ENCODE peak calls at places on chromosomes 11 and 22, in five cellular contexts. C, N, M, L and W are unnamed samples.

GRCh38 chr11:8963569-8964323 is 496 bp downstream of the TMEM9B start:
- DNase-seq in C (no peak), N (peak), L (peak), M (peak), W (peak)

GRCh38 chr22:47064016-47064415 is 301.6 kb downstream of the TBC1D22A start:
- DNase-seq in L (no peak), M (no peak), C (no peak), N (no peak), W (no peak)

GRCh38 chr11:77046060-77046501 is 11.9 kb downstream of the B3GNT6 start:
- DNase-seq in N (peak), M (peak), L (peak), C (peak), W (peak)

GRCh38 chr11:77813256-77813655 is 7.3 kb downstream of the RSF1 start:
- DNase-seq in N (no peak), L (no peak), C (peak), M (no peak), W (no peak)

GRCh38 chr11:94217705-94218104 is 86.7 kb upstream of the IZUMO1R start:
- DNase-seq in C (no peak), M (no peak), N (no peak), L (no peak), W (no peak)

GRCh38 chr22:44026630-44027511 is 2.8 kb downstream of the PARVB start:
- DNase-seq in N (peak), L (peak), C (peak), M (peak), W (no peak)

GRCh38 chr11:134050541-134051383 is 18.1 kb upstream of the JAM3 start:
- DNase-seq in C (peak), M (peak), L (peak), N (peak), W (no peak)

GRCh38 chr11:104968365-104968855 is at the start of gene CASP4:
- DNase-seq in C (peak), L (no peak), M (no peak), N (no peak), W (no peak)

GRCh38 chr11:95230054-95231034 is 658 bp downstream of the SESN3 start:
- DNase-seq in C (peak), M (peak), N (no peak), L (peak), W (no peak)

GRCh38 chr11:120284272-120284671 is 40.8 kb upstream of the TLCD5 start:
- DNase-seq in L (no peak), C (no peak), M (no peak), N (no peak), W (no peak)

GRCh38 chr22:44020981-44021380 is 3.1 kb upstream of the PARVB start:
- DNase-seq in C (no peak), N (no peak), M (no peak), L (no peak), W (no peak)

GRCh38 chr11:72814831-72815618 is 814 bp downstream of the ATG16L2 start:
- DNase-seq in M (peak), N (no peak), L (peak), C (peak), W (no peak)

GRCh38 chr11:128859563-128860441 is 7.3 kb downstream of the KCNJ1 start:
- DNase-seq in L (peak), N (peak), M (peak), C (peak), W (no peak)

GRCh38 chr11:111356660-111357048 is 22.4 kb downstream of the POU2AF1 start:
- DNase-seq in M (no peak), L (no peak), C (no peak), N (no peak), W (no peak)

GRCh38 chr11:64885367-64886286 is 7.2 kb upstream of the EHD1 start:
- DNase-seq in M (no peak), C (peak), L (no peak), N (no peak), W (no peak)

GRCh38 chr11:64887234-64887756 is 8.9 kb upstream of the EHD1 start:
- DNase-seq in C (no peak), L (no peak), M (no peak), N (no peak), W (no peak)

GRCh38 chr11:64888406-64888757 is 10.0 kb upstream of the EHD1 start:
- DNase-seq in C (no peak), N (no peak), L (no peak), M (no peak), W (no peak)

GRCh38 chr11:64888761-64889511 is 10.5 kb upstream of the EHD1 start:
- DNase-seq in N (no peak), C (no peak), M (no peak), L (no peak), W (no peak)

DNA sequence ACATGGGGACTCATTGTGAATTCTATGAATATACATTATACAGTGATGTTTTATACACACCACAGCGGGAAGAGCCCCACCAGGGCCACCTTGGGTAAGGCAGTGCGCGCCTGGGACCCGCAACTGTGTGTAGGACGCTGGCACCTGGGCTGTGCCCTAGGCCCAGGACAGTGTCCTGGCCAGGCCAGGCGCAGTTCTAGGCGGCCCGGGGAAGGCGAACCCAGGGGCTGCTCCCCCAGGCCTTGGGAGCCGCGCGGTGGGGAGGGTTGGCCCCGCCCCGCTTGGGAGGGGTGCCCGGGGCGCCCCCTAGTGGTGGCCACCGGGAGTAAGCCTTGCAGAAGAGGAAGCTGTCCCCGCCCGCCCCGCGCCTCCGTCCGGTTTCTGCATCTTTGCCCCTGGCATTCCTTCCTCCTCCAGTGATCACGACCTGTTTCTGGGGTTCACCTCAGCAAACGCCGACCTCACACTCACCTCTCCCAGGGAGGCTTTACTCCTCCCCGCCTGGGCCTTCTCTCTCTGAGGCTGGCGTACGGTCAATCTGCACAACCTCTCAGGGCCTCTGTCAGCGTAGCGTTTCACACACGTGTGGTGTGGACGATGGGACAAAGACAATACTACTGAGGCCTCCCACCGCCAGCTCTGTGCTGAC is 9.5 kb upstream of the EHD1 start:
- DNase-seq in C (peak), L (peak), M (peak), N (peak), W (peak)
- H3K27ac ChIP-seq in C (no peak), L (peak), M (peak), N (peak), W (no peak)

GRCh38 chr11:47105974-47106373 is 70.7 kb downstream of the ARFGAP2 start:
- DNase-seq in L (no peak), M (no peak), N (no peak), C (no peak), W (no peak)
- H3K27ac ChIP-seq in L (peak), M (no peak), N (no peak), C (no peak), W (peak)

DNA sequence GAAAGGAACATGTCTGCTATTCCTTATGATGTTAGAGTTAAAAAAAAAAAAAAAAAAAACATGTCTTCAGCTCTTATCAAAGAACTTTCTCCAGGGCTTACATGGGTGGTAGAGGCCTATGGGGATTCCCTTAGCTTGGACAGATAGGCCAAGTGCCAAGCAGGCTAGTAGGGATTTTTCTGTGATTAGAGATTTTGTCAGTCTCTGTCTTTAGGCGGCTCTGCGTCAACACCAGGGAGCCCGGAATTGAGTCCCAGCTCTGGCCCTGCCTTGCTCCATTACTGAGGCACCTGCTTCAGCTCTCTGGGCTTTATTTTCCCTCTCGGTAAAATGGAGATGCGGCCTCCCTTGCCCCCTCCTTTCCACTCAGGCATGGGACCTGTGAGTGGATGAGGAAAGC is 13.1 kb downstream of the CRY2 start:
- DNase-seq in N (no peak), L (no peak), M (no peak), C (no peak), W (no peak)
- H3K27ac ChIP-seq in N (peak), L (peak), M (no peak), C (peak), W (peak)

DNA sequence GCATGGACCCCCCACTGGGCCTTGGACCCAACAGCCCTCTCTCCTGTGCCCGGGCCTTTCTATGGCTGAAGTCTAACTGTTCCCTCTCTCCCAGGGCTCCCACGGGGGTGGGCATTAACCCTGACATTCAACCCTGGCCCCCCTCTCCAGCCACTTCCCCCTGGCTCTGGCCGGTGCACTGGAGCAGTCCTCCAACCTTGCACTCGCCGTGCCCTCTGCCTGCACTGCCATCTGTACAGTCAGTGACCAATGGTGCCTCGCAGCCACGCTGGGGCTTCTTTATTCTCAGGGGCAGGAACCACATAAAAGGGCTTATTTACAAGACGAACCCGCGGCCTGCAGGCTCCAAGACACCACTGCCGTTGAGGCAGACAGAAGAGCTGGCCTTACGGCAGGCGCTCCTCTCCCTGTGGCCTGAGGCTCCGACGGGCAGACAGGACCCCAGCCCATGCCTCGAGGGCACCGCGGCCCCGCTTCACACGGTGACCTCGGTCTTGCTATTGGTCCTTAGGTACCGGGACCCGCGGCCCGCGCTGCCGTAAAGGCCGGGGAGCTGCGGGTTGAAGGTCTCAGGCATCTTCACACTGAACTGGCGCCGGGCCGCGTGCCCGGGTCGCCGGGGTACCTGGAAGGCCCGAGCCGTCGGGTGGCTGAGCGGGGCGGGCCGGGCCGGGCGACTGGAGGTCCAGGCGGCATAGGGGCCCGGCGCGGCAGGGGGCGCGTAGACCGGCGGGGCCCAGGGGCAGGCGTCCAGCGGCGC is 5.4 kb downstream of the SHISA8 start:
- DNase-seq in C (no peak), M (no peak), L (no peak), N (no peak), W (no peak)
- H3K27ac ChIP-seq in C (no peak), M (no peak), L (peak), N (peak), W (peak)

GRCh38 chr11:67505605-67506396 is 638 bp upstream of the PITPNM1 start:
- DNase-seq in L (peak), N (peak), C (peak), M (peak), W (peak)

GRCh38 chr11:67504950-67505561 is at the start of gene PITPNM1:
- DNase-seq in N (peak), L (peak), C (peak), M (peak), W (peak)

GRCh38 chr11:67507242-67507890 is 596 bp downstream of the CDK2AP2 start:
- DNase-seq in L (no peak), M (no peak), N (no peak), C (no peak), W (no peak)

GRCh38 chr11:67507891-67508485 is at the start of gene CDK2AP2:
- DNase-seq in M (peak), N (peak), C (peak), L (peak), W (peak)

DNA sequence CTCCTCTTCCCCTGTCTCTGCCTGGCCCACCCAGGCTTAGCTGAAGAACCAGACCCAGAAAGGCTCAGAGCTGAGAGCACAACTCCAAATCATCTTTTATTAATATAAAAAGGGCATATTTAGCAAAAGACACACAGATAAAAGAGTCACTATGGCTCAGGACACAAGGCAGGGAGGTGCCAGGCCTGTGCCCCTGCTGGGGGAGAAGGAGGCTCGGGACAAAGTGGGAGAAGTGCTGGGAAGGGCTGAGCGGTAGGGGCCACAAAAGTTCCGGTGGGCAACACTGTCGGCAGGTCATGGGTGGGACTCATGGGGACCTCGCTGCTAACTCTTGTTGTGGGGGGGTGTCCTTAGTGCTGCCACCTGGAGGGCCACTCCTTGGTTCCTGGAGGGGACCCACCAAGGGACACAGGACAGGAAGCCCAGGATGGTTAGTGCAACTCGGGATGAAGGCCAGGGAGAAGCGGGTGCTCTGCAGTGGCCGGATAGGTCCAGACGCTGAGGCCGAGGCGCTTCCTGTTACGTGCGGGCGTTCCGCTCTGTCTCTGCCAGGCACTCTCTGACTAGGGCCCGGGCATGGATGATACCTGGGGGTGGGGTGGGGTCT is 1.4 kb upstream of the PITPNM1 start:
- DNase-seq in C (no peak), L (no peak), N (no peak), M (no peak), W (no peak)
- H3K27ac ChIP-seq in C (no peak), L (peak), N (peak), M (peak), W (peak)

DNA sequence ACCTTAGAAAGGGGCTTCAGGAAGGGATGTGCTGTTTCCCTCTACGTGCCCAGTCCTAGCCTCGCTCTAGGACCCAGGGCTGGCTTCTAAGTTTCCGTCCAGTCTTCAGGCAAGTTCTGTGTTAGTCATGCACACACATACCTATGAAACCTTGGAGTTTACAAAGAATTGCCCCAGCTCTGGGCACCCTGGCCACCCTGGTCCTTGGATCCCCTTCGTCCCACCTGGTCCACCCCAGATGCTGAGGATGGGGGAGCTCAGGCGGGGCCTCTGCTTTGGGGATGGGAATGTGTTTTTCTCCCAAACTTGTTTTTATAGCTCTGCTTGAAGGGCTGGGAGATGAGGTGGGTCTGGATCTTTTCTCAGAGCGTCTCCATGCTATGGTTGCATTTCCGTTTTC is 2.2 kb upstream of the TAGLN start:
- DNase-seq in M (no peak), N (peak), L (no peak), C (no peak), W (no peak)
- H3K27ac ChIP-seq in M (no peak), N (peak), L (no peak), C (no peak), W (no peak)

DNA sequence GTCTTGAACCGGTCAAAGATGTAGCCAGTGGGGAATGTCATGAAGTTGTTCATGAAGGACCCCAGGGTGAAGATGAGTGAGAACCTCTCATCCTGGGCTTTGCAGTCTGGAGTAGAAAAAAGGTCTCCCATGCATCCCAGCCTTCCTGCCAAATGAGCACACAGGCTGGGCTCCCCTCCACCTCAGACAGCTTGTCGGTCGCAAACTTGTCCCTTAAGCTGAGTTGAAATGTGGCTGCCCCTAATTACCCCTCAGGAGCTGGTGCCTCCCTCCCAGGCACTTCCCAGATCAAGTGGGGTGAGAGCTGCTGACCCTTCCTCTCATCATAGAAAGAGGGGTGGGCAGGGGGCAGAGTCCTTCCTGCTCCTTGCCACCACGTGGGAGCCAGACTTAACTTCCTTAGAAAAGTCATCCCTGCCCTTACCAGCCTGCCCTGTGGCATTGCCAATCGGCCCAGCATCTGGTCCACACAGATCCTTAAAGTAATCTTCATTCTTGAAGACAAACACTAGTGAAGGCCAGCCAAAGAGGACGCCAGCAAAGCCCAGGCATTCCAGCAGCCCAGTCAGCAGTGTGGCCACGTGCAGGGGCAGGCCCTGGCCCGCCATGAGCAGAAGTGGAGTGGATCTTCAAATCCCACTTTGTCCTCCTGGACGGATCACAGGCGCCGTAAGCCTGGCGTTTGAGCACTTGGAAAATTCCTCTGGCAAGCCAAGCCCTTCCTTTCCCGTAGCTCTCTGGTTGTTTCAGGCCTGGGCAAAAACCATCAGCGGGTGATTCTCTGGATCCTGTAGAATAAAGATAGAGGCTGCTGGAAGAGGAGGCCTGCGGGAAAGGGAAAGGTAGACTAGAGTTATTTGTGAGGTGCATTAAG is 1.1 kb downstream of the SLC43A3 start:
- DNase-seq in M (no peak), C (peak), L (peak), N (peak), W (no peak)
- H3K27ac ChIP-seq in M (peak), C (no peak), L (no peak), N (peak), W (peak)

GRCh38 chr11:89508544-89508943 is 17.4 kb upstream of the NOX4 start:
- DNase-seq in M (no peak), N (no peak), C (no peak), L (no peak), W (no peak)
- H3K27ac ChIP-seq in M (no peak), N (no peak), C (no peak), L (no peak), W (no peak)

DNA sequence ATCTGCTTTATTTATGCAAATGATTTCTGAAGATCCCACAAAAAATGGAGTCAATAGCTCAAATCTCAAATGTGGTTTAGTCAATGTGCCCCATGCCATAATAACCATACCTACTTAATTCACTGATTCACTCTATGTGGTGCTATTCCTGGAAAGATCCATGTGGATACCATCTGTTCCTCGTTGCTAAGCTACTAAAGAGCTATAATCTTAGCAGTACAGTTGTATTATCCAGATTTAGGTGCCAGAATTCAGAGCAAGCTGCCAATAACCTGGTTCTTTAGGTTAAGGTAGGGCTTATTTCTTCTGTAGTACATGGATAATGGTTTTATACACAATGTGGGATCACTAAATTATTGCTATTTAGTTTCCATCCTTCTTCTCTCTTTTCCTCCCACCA is 974.7 kb upstream of the CCDC90B start:
- DNase-seq in N (no peak), C (no peak), M (no peak), L (no peak), W (no peak)
- H3K27ac ChIP-seq in N (no peak), C (no peak), M (no peak), L (peak), W (peak)

GRCh38 chr11:11916981-11917399 is 75.2 kb downstream of the USP47 start:
- DNase-seq in M (no peak), N (no peak), C (peak), L (no peak), W (no peak)
- H3K27ac ChIP-seq in M (no peak), N (peak), C (no peak), L (no peak), W (no peak)